ENCODE peak calls at places on chromosome 6, in nine cellular contexts. One of them, this sample, is unnamed.

GRCh38 chr6:17193376-17193775 is 87.8 kb upstream of the RBM24 start:
- DNase-seq in BJ: peak; percentile 13
- DNase-seq in A549: no peak
- DNase-seq in Calu3: no peak
- DNase-seq in uterus: no peak
- DNase-seq in WERI-Rb-1: no peak
- DNase-seq in esophagus squamous epithelium: no peak
- DNase-seq in PC-9: no peak
- DNase-seq in AG04450: no peak
- DNase-seq in this sample: no peak

GRCh38 chr6:75402296-75402695 is 91.3 kb downstream of the FILIP1 start:
- DNase-seq in BJ: peak; percentile 76
- DNase-seq in WERI-Rb-1: no peak
- DNase-seq in Calu3: no peak
- DNase-seq in uterus: peak; percentile 58
- DNase-seq in esophagus squamous epithelium: no peak
- DNase-seq in AG04450: no peak
- DNase-seq in PC-9: peak; percentile 20
- DNase-seq in A549: no peak
- DNase-seq in this sample: peak; percentile 34

GRCh38 chr6:47303861-47304260 is 5.8 kb downstream of the TNFRSF21 start:
- DNase-seq in A549: no peak
- DNase-seq in uterus: no peak
- DNase-seq in BJ: no peak
- DNase-seq in AG04450: no peak
- DNase-seq in WERI-Rb-1: no peak
- DNase-seq in Calu3: no peak
- DNase-seq in PC-9: no peak
- DNase-seq in esophagus squamous epithelium: no peak
- DNase-seq in this sample: no peak

GRCh38 chr6:36235309-36235708 is 34.6 kb upstream of the PNPLA1 start:
- DNase-seq in WERI-Rb-1: no peak
- DNase-seq in Calu3: no peak
- DNase-seq in A549: no peak
- DNase-seq in PC-9: no peak
- DNase-seq in AG04450: no peak
- DNase-seq in esophagus squamous epithelium: no peak
- DNase-seq in uterus: no peak
- DNase-seq in BJ: no peak
- DNase-seq in this sample: no peak

GRCh38 chr6:45479834-45480696 is 102.3 kb upstream of the SUPT3H start:
- DNase-seq in Calu3: no peak
- DNase-seq in BJ: peak; percentile 31
- DNase-seq in uterus: no peak
- DNase-seq in PC-9: no peak
- DNase-seq in esophagus squamous epithelium: no peak
- DNase-seq in WERI-Rb-1: peak; percentile 77
- DNase-seq in A549: no peak
- DNase-seq in AG04450: peak; percentile 71
- DNase-seq in this sample: no peak

GRCh38 chr6:6694368-6694780 is 105.9 kb downstream of the LY86 start:
- DNase-seq in PC-9: peak; percentile 47
- DNase-seq in WERI-Rb-1: no peak
- DNase-seq in A549: no peak
- DNase-seq in AG04450: no peak
- DNase-seq in Calu3: peak; percentile 32
- DNase-seq in BJ: no peak
- DNase-seq in uterus: no peak
- DNase-seq in esophagus squamous epithelium: no peak
- DNase-seq in this sample: no peak

GRCh38 chr6:133767571-133767970 is 121.3 kb upstream of the TCF21 start:
- DNase-seq in AG04450: no peak
- DNase-seq in Calu3: no peak
- DNase-seq in esophagus squamous epithelium: no peak
- DNase-seq in uterus: no peak
- DNase-seq in A549: no peak
- DNase-seq in PC-9: no peak
- DNase-seq in BJ: no peak
- DNase-seq in WERI-Rb-1: no peak
- DNase-seq in this sample: no peak

GRCh38 chr6:144059139-144059538 is 36.2 kb downstream of the SF3B5 start:
- DNase-seq in WERI-Rb-1: no peak
- DNase-seq in BJ: no peak
- DNase-seq in Calu3: no peak
- DNase-seq in uterus: no peak
- DNase-seq in AG04450: no peak
- DNase-seq in A549: no peak
- DNase-seq in esophagus squamous epithelium: no peak
- DNase-seq in PC-9: no peak
- DNase-seq in this sample: no peak

GRCh38 chr6:82144007-82144851 is 103.3 kb downstream of the IBTK start:
- DNase-seq in AG04450: peak; percentile 73
- DNase-seq in PC-9: peak; percentile 17
- DNase-seq in esophagus squamous epithelium: no peak
- DNase-seq in WERI-Rb-1: peak; percentile 7
- DNase-seq in BJ: peak; percentile 92
- DNase-seq in Calu3: peak; percentile 42
- DNase-seq in A549: peak; percentile 88
- DNase-seq in uterus: peak; percentile 13
- DNase-seq in this sample: peak; percentile 73

GRCh38 chr6:90369024-90369519 is 72.4 kb upstream of the BACH2 start:
- DNase-seq in PC-9: peak; percentile 72
- DNase-seq in BJ: peak; percentile 100
- DNase-seq in Calu3: peak; percentile 82
- DNase-seq in esophagus squamous epithelium: peak; percentile 13
- DNase-seq in AG04450: peak; percentile 100
- DNase-seq in uterus: peak; percentile 81
- DNase-seq in A549: peak; percentile 96
- DNase-seq in WERI-Rb-1: no peak
- DNase-seq in this sample: peak; percentile 85

GRCh38 chr6:161303628-161304340 is 29.9 kb upstream of the AGPAT4 start:
- DNase-seq in PC-9: no peak
- DNase-seq in Calu3: no peak
- DNase-seq in esophagus squamous epithelium: no peak
- DNase-seq in A549: no peak
- DNase-seq in WERI-Rb-1: no peak
- DNase-seq in AG04450: no peak
- DNase-seq in BJ: no peak
- DNase-seq in uterus: no peak
- DNase-seq in this sample: peak; percentile 91

GRCh38 chr6:135906542-135906941 is 55.0 kb downstream of the PDE7B start:
- DNase-seq in PC-9: no peak
- DNase-seq in uterus: no peak
- DNase-seq in A549: no peak
- DNase-seq in BJ: no peak
- DNase-seq in esophagus squamous epithelium: no peak
- DNase-seq in WERI-Rb-1: no peak
- DNase-seq in Calu3: no peak
- DNase-seq in AG04450: no peak
- DNase-seq in this sample: peak; percentile 36

GRCh38 chr6:48834706-48835105 is 628.3 kb downstream of the MMUT start:
- DNase-seq in A549: no peak
- DNase-seq in WERI-Rb-1: no peak
- DNase-seq in AG04450: no peak
- DNase-seq in Calu3: no peak
- DNase-seq in BJ: no peak
- DNase-seq in uterus: no peak
- DNase-seq in esophagus squamous epithelium: no peak
- DNase-seq in PC-9: no peak
- DNase-seq in this sample: no peak

GRCh38 chr6:151675746-151676459 is 131.6 kb upstream of the ESR1 start:
- DNase-seq in uterus: no peak
- DNase-seq in PC-9: peak; percentile 28
- DNase-seq in A549: peak; percentile 56
- DNase-seq in AG04450: no peak
- DNase-seq in esophagus squamous epithelium: no peak
- DNase-seq in WERI-Rb-1: peak; percentile 53
- DNase-seq in Calu3: peak; percentile 64
- DNase-seq in BJ: no peak
- DNase-seq in this sample: no peak

GRCh38 chr6:157873735-157874344 is 50.8 kb downstream of the SNX9 start:
- DNase-seq in AG04450: no peak
- DNase-seq in BJ: no peak
- DNase-seq in PC-9: peak; percentile 65
- DNase-seq in esophagus squamous epithelium: peak; percentile 5
- DNase-seq in Calu3: peak; percentile 85
- DNase-seq in WERI-Rb-1: peak; percentile 89
- DNase-seq in uterus: peak; percentile 62
- DNase-seq in A549: peak; percentile 71
- DNase-seq in this sample: peak; percentile 92

GRCh38 chr6:159692303-159693127 is 526 bp downstream of the SOD2 start:
- DNase-seq in uterus: no peak
- DNase-seq in WERI-Rb-1: peak; percentile 40
- DNase-seq in BJ: no peak
- DNase-seq in PC-9: peak; percentile 37
- DNase-seq in AG04450: no peak
- DNase-seq in Calu3: peak; percentile 41
- DNase-seq in esophagus squamous epithelium: peak; percentile 21
- DNase-seq in A549: peak; percentile 51
- DNase-seq in this sample: peak; percentile 93

GRCh38 chr6:151620179-151620578 is 126.4 kb downstream of the CCDC170 start:
- DNase-seq in BJ: no peak
- DNase-seq in WERI-Rb-1: no peak
- DNase-seq in esophagus squamous epithelium: no peak
- DNase-seq in Calu3: no peak
- DNase-seq in PC-9: no peak
- DNase-seq in A549: no peak
- DNase-seq in uterus: no peak
- DNase-seq in AG04450: no peak
- DNase-seq in this sample: no peak

DNA sequence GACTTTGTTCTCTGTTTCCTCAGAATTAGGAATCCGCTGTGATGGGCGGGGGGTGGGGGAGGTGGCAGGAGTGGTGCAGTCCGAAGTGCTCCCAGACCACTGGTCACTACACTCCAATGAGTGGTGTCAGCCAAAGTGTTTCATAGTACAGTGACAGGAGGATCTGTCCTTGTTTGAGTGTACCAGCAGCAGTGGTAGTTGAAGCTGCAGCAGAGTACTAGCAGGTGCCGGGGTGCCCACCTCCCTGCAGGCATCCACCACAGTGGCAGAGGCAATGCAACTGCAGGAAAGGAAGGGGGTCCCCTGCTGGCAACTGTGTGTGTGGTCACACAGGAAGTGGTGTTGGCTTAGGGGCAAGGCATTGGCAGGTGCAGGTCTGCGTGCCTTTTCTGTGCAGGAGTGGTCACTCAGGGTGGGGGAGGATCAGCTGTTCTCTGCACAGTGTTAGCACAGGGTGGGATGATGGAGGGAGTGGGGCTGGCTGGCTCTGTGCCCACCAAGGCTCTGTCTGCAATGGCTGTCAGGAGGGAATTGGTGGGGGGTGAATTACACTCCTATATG is 9.7 kb downstream of the HLA-DOB start:
- DNase-seq in WERI-Rb-1: no peak
- DNase-seq in esophagus squamous epithelium: no peak
- DNase-seq in BJ: no peak
- DNase-seq in uterus: no peak
- DNase-seq in Calu3: no peak
- DNase-seq in A549: no peak
- DNase-seq in AG04450: no peak
- DNase-seq in PC-9: no peak
- DNase-seq in this sample: no peak
- TF ChIP-seq CTCF in WERI-Rb-1: peak; percentile 55
- TF ChIP-seq CTCF in esophagus squamous epithelium: no peak
- TF ChIP-seq CTCF in BJ: no peak
- TF ChIP-seq CTCF in uterus: no peak
- TF ChIP-seq CTCF in Calu3: no peak
- TF ChIP-seq CTCF in A549: no peak
- TF ChIP-seq CTCF in AG04450: no peak
- TF ChIP-seq CTCF in PC-9: no peak
- TF ChIP-seq CTCF in this sample: no peak

GRCh38 chr6:41191569-41191968 is 9.4 kb downstream of the TREML2 start:
- DNase-seq in PC-9: no peak
- DNase-seq in A549: peak; percentile 36
- DNase-seq in Calu3: peak; percentile 72
- DNase-seq in esophagus squamous epithelium: no peak
- DNase-seq in AG04450: no peak
- DNase-seq in uterus: no peak
- DNase-seq in WERI-Rb-1: peak; percentile 65
- DNase-seq in BJ: no peak
- DNase-seq in this sample: no peak
- TF ChIP-seq CTCF in PC-9: peak; percentile 58
- TF ChIP-seq CTCF in A549: peak; percentile 22
- TF ChIP-seq CTCF in Calu3: peak; percentile 69
- TF ChIP-seq CTCF in esophagus squamous epithelium: no peak
- TF ChIP-seq CTCF in AG04450: peak; percentile 21
- TF ChIP-seq CTCF in uterus: no peak
- TF ChIP-seq CTCF in WERI-Rb-1: peak; percentile 96
- TF ChIP-seq CTCF in BJ: peak; percentile 56
- TF ChIP-seq CTCF in this sample: peak; percentile 51

DNA sequence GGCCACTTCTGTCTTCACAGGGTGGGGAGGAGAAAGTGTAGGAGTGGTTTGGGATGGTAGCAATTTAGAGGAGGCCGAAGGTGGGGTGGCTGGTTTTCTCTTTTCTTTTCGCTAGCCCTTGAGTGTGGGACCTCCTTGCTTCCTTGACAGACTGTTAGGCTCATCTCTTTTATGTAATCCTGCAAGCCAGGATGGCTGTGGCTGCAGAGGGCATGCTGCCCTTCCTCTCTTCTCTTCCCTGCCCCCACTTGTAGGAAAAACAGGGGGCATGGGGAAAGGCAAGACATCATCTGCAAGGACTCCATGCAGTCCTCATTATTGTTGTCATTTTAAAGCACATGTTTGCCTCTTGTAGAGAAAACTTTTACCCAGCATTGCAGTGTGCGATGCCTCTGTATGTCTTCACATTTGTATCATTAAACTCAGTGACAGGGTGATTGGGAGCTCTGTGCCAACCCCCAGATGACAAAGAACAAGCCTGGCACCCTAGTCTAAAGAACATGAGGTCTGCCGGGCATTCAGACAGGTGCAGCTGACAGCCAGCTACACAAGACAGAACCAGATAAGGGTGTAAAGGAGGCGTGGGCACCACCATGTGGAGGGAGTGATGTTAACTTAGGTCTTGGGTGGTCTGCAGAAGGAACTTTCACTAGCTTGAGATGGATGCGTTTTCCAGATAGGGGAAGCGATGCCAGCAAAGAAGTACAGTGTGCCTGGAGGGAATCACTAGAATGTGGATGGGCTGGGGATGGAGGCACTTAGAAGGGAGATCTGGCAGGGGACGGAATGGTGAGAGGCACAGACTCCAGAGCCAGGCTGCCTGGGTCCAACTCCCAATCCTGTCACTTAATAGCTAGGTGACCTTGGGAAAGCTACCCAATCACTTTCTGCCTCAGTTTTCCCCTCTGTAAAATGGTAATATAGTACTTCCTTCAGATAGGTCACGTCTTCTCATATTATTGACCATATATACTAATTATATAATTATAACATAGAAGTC is 207.6 kb downstream of the TBC1D7 start:
- DNase-seq in WERI-Rb-1: peak; percentile 34
- DNase-seq in Calu3: no peak
- DNase-seq in AG04450: no peak
- DNase-seq in PC-9: no peak
- DNase-seq in uterus: no peak
- DNase-seq in BJ: no peak
- DNase-seq in esophagus squamous epithelium: no peak
- DNase-seq in A549: no peak
- DNase-seq in this sample: peak; percentile 1
- TF ChIP-seq CTCF in WERI-Rb-1: peak; percentile 40
- TF ChIP-seq CTCF in Calu3: no peak
- TF ChIP-seq CTCF in AG04450: no peak
- TF ChIP-seq CTCF in PC-9: no peak
- TF ChIP-seq CTCF in uterus: no peak
- TF ChIP-seq CTCF in BJ: no peak
- TF ChIP-seq CTCF in esophagus squamous epithelium: no peak
- TF ChIP-seq CTCF in A549: no peak
- TF ChIP-seq CTCF in this sample: no peak

GRCh38 chr6:43926644-43927524 is 156.9 kb downstream of the VEGFA start:
- DNase-seq in BJ: peak; percentile 82
- DNase-seq in WERI-Rb-1: peak; percentile 87
- DNase-seq in AG04450: peak; percentile 69
- DNase-seq in Calu3: peak; percentile 98
- DNase-seq in esophagus squamous epithelium: no peak
- DNase-seq in A549: peak; percentile 29
- DNase-seq in PC-9: peak; percentile 86
- DNase-seq in uterus: peak; percentile 93
- DNase-seq in this sample: peak; percentile 93
- TF ChIP-seq CTCF in BJ: no peak
- TF ChIP-seq CTCF in WERI-Rb-1: peak; percentile 48
- TF ChIP-seq CTCF in AG04450: no peak
- TF ChIP-seq CTCF in Calu3: no peak
- TF ChIP-seq CTCF in esophagus squamous epithelium: no peak
- TF ChIP-seq CTCF in A549: no peak
- TF ChIP-seq CTCF in PC-9: no peak
- TF ChIP-seq CTCF in uterus: no peak
- TF ChIP-seq CTCF in this sample: no peak